ENCODE peak calls at places on chromosome 21, in eight cellular contexts. P is right lobe of liver, I is cardiac muscle cell, J is astrocyte of the spinal cord, T is brain microvascular endothelial cell, K is AG09319, U is upper lobe of right lung, Z is fibroblast of mammary gland. N is an unnamed sample.

GRCh38 chr21:26966978-26967913 is at the start of gene ADAMTS5:
- DNase-seq in U (peak), P (peak), I (peak), T (peak), J (peak), Z (peak), K (peak), N (peak)

GRCh38 chr21:17688912-17689874 is 76.5 kb upstream of the BTG3 start:
- DNase-seq in Z (no peak), T (peak), K (no peak), I (peak), J (peak), U (no peak), P (no peak), N (peak)

GRCh38 chr21:22813201-22813600 is 1815.0 kb downstream of the NCAM2 start:
- DNase-seq in I (no peak), J (no peak), T (no peak), U (no peak), K (no peak), Z (no peak), P (no peak), N (no peak)

GRCh38 chr21:31897311-31897710 is 24.5 kb downstream of the HUNK start:
- DNase-seq in Z (peak), J (no peak), T (no peak), P (no peak), U (no peak), K (no peak), I (no peak), N (no peak)

GRCh38 chr21:15472108-15472507 is 257.7 kb upstream of the USP25 start:
- DNase-seq in P (no peak), U (no peak), Z (no peak), K (no peak), T (no peak), J (no peak), I (no peak), N (no peak)

GRCh38 chr21:27047331-27048314 is 80.7 kb upstream of the ADAMTS5 start:
- DNase-seq in U (no peak), K (peak), T (no peak), P (no peak), I (no peak), Z (peak), J (peak), N (no peak)

GRCh38 chr21:27190601-27191000 is 223.7 kb upstream of the ADAMTS5 start:
- DNase-seq in K (no peak), U (no peak), J (peak), T (peak), P (no peak), Z (peak), I (peak), N (no peak)

GRCh38 chr21:14591277-14591876 is 45.3 kb upstream of the SAMSN1 start:
- DNase-seq in I (no peak), J (peak), T (no peak), K (no peak), Z (peak), P (no peak), U (no peak), N (no peak)

GRCh38 chr21:39451332-39452206 is at the start of gene SH3BGR:
- DNase-seq in U (peak), I (peak), Z (no peak), J (no peak), K (no peak), T (no peak), P (no peak), N (peak)

GRCh38 chr21:21929228-21929627 is 931.0 kb downstream of the NCAM2 start:
- DNase-seq in J (no peak), P (no peak), T (no peak), Z (no peak), I (no peak), K (no peak), U (no peak), N (no peak)

GRCh38 chr21:27421654-27422053 is 454.8 kb upstream of the ADAMTS5 start:
- DNase-seq in J (no peak), T (no peak), P (no peak), I (peak), U (no peak), K (no peak), Z (peak), N (no peak)

GRCh38 chr21:27694667-27695066 is 727.8 kb upstream of the ADAMTS5 start:
- DNase-seq in Z (no peak), K (no peak), J (no peak), U (no peak), P (no peak), T (no peak), I (no peak), N (no peak)

GRCh38 chr21:34926784-34927548 is 122.1 kb downstream of the RUNX1 start:
- DNase-seq in K (no peak), P (no peak), I (peak), U (no peak), J (peak), T (no peak), Z (peak), N (peak)

GRCh38 chr21:31911138-31911907 is 38.5 kb downstream of the HUNK start:
- DNase-seq in U (no peak), J (no peak), T (no peak), Z (peak), I (no peak), K (peak), P (no peak), N (no peak)

GRCh38 chr21:34818663-34819158 is 149.9 kb downstream of the CLIC6 start:
- DNase-seq in U (no peak), I (no peak), P (no peak), K (no peak), J (no peak), Z (peak), T (no peak), N (peak)

GRCh38 chr21:27564684-27565280 is 597.9 kb upstream of the ADAMTS5 start:
- DNase-seq in K (peak), J (peak), Z (peak), I (peak), T (peak), U (no peak), P (no peak), N (peak)

GRCh38 chr21:36210779-36211659 is 54.4 kb downstream of the DOP1B start:
- DNase-seq in P (no peak), Z (no peak), K (no peak), U (no peak), J (no peak), T (no peak), I (no peak), N (no peak)

GRCh38 chr21:35275776-35276175 is 226.7 kb upstream of the RUNX1 start:
- DNase-seq in T (no peak), U (no peak), I (peak), Z (no peak), P (no peak), K (no peak), J (peak), N (no peak)

GRCh38 chr21:16534408-16535099 is 804.8 kb downstream of the USP25 start:
- DNase-seq in P (peak), T (no peak), I (peak), J (peak), U (no peak), Z (peak), K (peak), N (peak)

GRCh38 chr21:34545079-34545884 is 33.3 kb upstream of the KCNE1 start:
- DNase-seq in T (no peak), I (peak), K (peak), Z (peak), U (peak), P (peak), J (peak), N (peak)

GRCh38 chr21:29371464-29371863 is 72.7 kb downstream of the BACH1 start:
- DNase-seq in J (no peak), I (no peak), Z (peak), P (no peak), K (no peak), U (no peak), T (no peak), N (no peak)

GRCh38 chr21:29374481-29374880 is 75.8 kb downstream of the BACH1 start:
- DNase-seq in Z (no peak), T (no peak), U (no peak), J (no peak), K (no peak), I (no peak), P (no peak), N (no peak)

GRCh38 chr21:29367335-29367734 is 68.6 kb downstream of the BACH1 start:
- DNase-seq in U (no peak), Z (no peak), T (no peak), I (no peak), P (no peak), K (no peak), J (no peak), N (no peak)

GRCh38 chr21:29376556-29376955 is 77.8 kb downstream of the BACH1 start:
- DNase-seq in J (no peak), I (peak), U (peak), P (peak), Z (peak), K (no peak), T (peak), N (peak)

GRCh38 chr21:29372063-29372802 is 73.5 kb downstream of the BACH1 start:
- DNase-seq in J (peak), P (no peak), I (peak), U (no peak), K (peak), Z (peak), T (peak), N (peak)
- TF ChIP-seq CTCF in J (peak), P (peak), I (peak), U (peak), K (peak), Z (peak), T (peak), N (peak)

GRCh38 chr21:33206771-33207290 is 22.9 kb upstream of the IFNAR2 start:
- DNase-seq in K (no peak), U (no peak), J (no peak), Z (no peak), P (no peak), I (no peak), T (no peak), N (no peak)

GRCh38 chr21:33202464-33203363 is 27.0 kb upstream of the IFNAR2 start:
- DNase-seq in U (no peak), J (no peak), T (no peak), I (no peak), P (no peak), K (no peak), Z (no peak), N (no peak)

GRCh38 chr21:33207471-33208149 is 22.1 kb upstream of the IFNAR2 start:
- DNase-seq in P (peak), I (no peak), Z (no peak), U (no peak), K (no peak), J (no peak), T (no peak), N (no peak)

GRCh38 chr21:33203371-33203724 is 26.4 kb upstream of the IFNAR2 start:
- DNase-seq in J (no peak), K (no peak), P (no peak), U (no peak), T (no peak), I (no peak), Z (no peak), N (no peak)

DNA sequence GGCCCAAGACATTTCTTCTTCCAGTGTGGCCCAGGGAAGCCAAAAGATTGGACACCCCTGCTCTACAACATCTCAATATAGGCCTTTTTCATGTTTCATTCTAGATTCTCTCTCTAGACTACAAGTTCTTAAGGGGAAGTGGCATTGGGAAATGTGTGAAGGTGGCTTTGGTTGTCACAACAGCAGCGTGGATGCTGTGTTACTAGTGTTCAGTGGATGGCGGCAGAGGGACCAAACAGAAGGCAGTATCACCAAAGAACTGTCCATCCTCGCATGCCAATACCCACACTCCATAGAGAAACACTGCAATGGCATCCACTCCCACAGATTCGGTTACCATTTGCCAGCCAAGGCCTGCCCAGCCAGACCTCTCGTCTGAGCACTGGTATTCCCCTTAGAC is 24.3 kb upstream of the IFNAR2 start:
- DNase-seq in U (no peak), T (no peak), K (no peak), Z (no peak), P (no peak), I (no peak), J (no peak), N (no peak)
- TF ChIP-seq CTCF in U (no peak), T (no peak), K (no peak), Z (no peak), P (no peak), I (no peak), J (no peak), N (no peak)

GRCh38 chr21:43859747-43860214 is 5.2 kb upstream of the AGPAT3 start:
- DNase-seq in K (no peak), U (no peak), T (no peak), I (no peak), P (no peak), Z (no peak), J (no peak), N (no peak)

GRCh38 chr21:43854773-43855633 is 10.0 kb upstream of the AGPAT3 start:
- DNase-seq in I (peak), U (no peak), J (no peak), Z (no peak), P (no peak), T (no peak), K (no peak), N (no peak)

GRCh38 chr21:43861716-43862115 is 3.3 kb upstream of the AGPAT3 start:
- DNase-seq in I (no peak), Z (no peak), J (no peak), U (no peak), T (no peak), K (no peak), P (no peak), N (no peak)

GRCh38 chr21:43855955-43856354 is 9.1 kb upstream of the AGPAT3 start:
- DNase-seq in T (no peak), U (no peak), K (no peak), I (no peak), Z (no peak), J (no peak), P (no peak), N (no peak)

DNA sequence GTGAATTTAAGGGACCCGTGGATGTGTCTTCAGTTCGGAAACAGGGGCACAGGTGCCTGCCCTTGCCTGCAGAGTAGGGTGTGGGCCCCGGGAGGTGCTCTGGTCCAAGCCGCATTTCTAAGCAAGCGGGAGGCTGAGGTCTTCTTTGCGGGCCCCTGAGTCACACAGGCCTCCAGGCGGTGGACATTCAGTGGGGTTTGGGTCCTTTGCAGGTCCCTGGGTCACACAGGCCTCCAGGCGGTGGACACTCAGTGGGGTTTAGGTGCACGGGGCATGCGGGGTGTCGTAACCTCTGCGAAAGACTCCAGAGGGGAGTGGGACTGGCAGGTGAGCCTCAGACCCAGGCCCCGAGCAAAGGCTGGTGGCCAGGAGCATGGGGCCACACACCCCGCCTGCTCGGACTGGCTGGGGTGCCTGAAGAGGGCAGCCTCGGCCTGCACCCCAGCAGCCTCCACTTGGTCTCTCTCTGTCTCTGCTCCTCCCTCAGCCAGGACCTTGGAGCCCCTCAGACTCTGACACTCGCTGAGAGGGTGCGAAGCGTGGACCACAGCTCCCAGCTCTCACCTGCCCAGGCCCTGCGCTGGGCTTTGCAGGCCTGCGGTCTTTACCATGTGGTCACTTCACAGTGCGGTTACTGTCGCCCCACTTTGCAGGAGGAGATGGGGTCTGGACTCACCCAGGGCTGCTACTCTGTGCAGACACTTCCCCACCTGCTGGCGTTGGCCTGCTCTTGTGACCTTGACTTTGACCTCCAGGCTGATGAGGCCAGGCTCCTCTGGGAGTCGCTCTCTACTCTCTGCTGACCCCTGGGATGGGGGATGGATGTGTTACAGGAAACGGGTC is 6.0 kb upstream of the AGPAT3 start:
- DNase-seq in P (no peak), K (no peak), T (no peak), U (no peak), Z (no peak), I (no peak), J (no peak), N (no peak)
- TF ChIP-seq CTCF in P (no peak), K (no peak), T (no peak), U (no peak), Z (no peak), I (no peak), J (no peak), N (no peak)

GRCh38 chr21:45357436-45358260 is 47.3 kb upstream of the COL18A1 start:
- DNase-seq in P (no peak), U (no peak), Z (peak), I (peak), K (no peak), J (no peak), T (no peak), N (no peak)
- TF ChIP-seq CTCF in P (no peak), U (no peak), Z (peak), I (peak), K (no peak), J (peak), T (peak), N (no peak)

DNA sequence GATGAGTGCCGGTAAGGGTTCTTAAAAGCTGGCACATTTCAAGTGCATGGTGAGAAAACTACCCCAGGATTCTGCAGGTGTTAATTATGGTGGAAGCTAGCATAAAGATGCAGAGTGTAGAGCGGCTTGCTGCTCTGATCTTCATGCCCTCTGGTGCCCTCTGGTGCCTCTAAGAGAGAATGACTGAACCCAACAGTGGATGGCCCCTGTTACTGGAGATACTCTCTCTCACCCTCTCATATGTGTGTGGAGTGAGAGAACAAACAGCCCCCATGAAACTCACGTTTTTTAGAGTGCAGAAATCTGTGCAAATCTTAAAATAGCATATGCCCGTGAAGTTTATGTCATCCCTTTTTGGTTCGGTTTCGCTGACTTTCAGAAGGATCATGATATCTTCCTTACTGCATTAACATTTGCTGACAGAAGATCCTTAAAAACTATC is 90.0 kb downstream of the GRIK1 start:
- DNase-seq in J (peak), T (peak), K (peak), P (peak), Z (peak), U (no peak), I (peak), N (peak)
- TF ChIP-seq CTCF in J (peak), T (peak), K (peak), P (peak), Z (peak), U (peak), I (peak), N (peak)

GRCh38 chr21:41669533-41669830 is 97.4 kb downstream of the RIPK4 start:
- DNase-seq in U (peak), K (no peak), J (no peak), Z (no peak), T (no peak), P (no peak), I (no peak), N (no peak)
- TF ChIP-seq CTCF in U (no peak), K (no peak), J (no peak), Z (no peak), T (no peak), P (no peak), I (no peak), N (no peak)

GRCh38 chr21:25560151-25560783 is 47.0 kb downstream of the MRPL39 start:
- DNase-seq in I (peak), U (peak), J (no peak), K (no peak), T (no peak), P (no peak), Z (no peak), N (no peak)

GRCh38 chr21:25563399-25564116 is 43.7 kb downstream of the MRPL39 start:
- DNase-seq in Z (no peak), K (no peak), I (peak), J (peak), T (no peak), P (no peak), U (no peak), N (no peak)

GRCh38 chr21:25562660-25563059 is 44.6 kb downstream of the MRPL39 start:
- DNase-seq in K (no peak), J (peak), P (no peak), U (no peak), I (no peak), Z (no peak), T (no peak), N (no peak)

GRCh38 chr21:25564349-25564948 is 42.8 kb downstream of the MRPL39 start:
- DNase-seq in I (no peak), P (no peak), T (no peak), J (no peak), U (no peak), Z (no peak), K (no peak), N (no peak)

GRCh38 chr21:25561668-25562641 is 45.3 kb downstream of the MRPL39 start:
- DNase-seq in U (peak), T (peak), Z (peak), K (peak), P (peak), I (peak), J (peak), N (peak)
- TF ChIP-seq CTCF in U (peak), T (peak), Z (peak), K (peak), P (no peak), I (peak), J (peak), N (no peak)

GRCh38 chr21:25956993-25957714 is 213.4 kb downstream of the APP start:
- DNase-seq in J (peak), I (peak), P (no peak), U (no peak), T (peak), K (peak), Z (peak), N (no peak)
- TF ChIP-seq CTCF in J (no peak), I (no peak), P (no peak), U (no peak), T (no peak), K (no peak), Z (no peak), N (no peak)

DNA sequence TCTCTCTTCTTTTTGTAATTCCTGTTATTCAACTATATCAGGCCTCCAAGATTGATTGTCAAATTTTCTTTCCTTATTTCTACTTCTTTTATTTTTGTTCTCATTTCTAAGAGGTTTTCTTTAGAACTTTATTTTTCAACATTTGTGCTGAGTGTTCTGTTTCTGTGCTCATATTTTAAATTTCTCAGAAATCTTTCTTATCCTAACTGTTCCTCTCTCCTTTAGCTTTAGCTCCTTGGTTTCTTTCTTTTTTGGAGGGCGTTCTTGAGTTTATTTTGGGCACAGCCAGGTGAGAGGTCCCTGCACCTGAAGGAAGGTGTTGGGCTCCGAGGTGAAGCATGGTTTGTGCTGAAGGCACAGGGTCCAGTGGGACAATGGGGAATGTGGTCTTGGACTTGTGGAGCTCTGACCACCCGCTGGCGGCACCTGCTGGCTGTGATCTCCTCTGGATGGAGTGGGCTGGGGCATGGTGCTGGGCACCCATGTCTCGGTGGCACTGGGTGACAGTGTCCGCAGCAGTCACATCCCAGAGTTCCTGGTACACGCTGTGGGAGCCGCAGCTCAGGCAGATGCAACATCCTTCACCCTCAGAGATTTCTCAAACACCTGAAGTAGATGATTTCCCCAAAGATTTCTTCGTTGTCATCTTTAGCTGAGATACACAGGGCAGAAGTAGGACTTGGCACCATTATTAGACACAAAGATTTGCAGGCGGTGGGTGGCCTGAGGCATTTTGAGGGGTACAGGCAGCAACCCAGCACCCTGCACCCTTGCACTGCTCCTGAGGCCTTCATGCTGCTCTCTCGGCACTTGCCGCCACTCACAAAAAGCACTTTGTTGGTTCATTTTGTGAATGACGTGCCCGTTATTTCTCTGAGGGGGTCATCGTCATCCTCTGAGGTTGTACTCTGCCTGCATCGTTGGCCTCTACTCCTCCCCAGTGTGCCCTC is 38.2 kb upstream of the DIP2A start:
- DNase-seq in P (no peak), U (no peak), K (no peak), Z (no peak), I (no peak), J (no peak), T (no peak), N (no peak)
- TF ChIP-seq CTCF in P (no peak), U (no peak), K (no peak), Z (no peak), I (no peak), J (no peak), T (peak), N (no peak)

N was measured in colonic mucosa.